ENCODE peak calls at places on chromosomes 1 and 21, in five cellular contexts. D is skeletal muscle cell, L is AG04450, E is choroid plexus epithelial cell, M is adrenal gland. G is an unnamed sample.

GRCh38 chr1:200751717-200752116 is 13.0 kb downstream of the CAMSAP2 start:
- DNase-seq in D (no peak), E (no peak), M (no peak), L (no peak), G (no peak)

GRCh38 chr1:228335406-228336307 is 71.0 kb downstream of the TRIM11 start:
- DNase-seq in L (no peak), M (no peak), D (no peak), E (no peak), G (no peak)

GRCh38 chr1:241881444-241881843 is 33.4 kb downstream of the EXO1 start:
- DNase-seq in L (no peak), E (no peak), M (no peak), D (no peak), G (no peak)

GRCh38 chr1:46473991-46474390 is 15.6 kb upstream of the DMBX1 start:
- DNase-seq in D (no peak), E (peak; percentile 6), M (no peak), L (no peak), G (no peak)

GRCh38 chr1:40710581-40711315 is 19.2 kb downstream of the NFYC start:
- DNase-seq in D (no peak), M (no peak), L (no peak), E (no peak), G (peak; percentile 76)

GRCh38 chr21:41956926-41957729 is 3.3 kb upstream of the C2CD2 start:
- DNase-seq in E (peak; percentile 85), D (peak; percentile 78), M (peak; percentile 79), L (peak; percentile 50), G (no peak)

GRCh38 chr1:226967665-226968064 is 27.6 kb downstream of the COQ8A start:
- DNase-seq in M (peak; percentile 94), D (peak; percentile 28), E (peak; percentile 53), L (peak; percentile 15), G (no peak)

GRCh38 chr1:51969038-51969705 is 21.3 kb downstream of the RAB3B start:
- DNase-seq in D (peak; percentile 74), E (peak; percentile 89), M (peak; percentile 63), L (peak; percentile 81), G (no peak)

GRCh38 chr1:160352555-160352954 is 9.4 kb downstream of the NCSTN start:
- DNase-seq in L (no peak), E (no peak), D (no peak), M (no peak), G (no peak)

GRCh38 chr1:111126354-111126753 is 13.5 kb downstream of the DRAM2 start:
- DNase-seq in M (no peak), D (no peak), L (no peak), E (no peak), G (no peak)

GRCh38 chr1:96968582-96969378 is 247.2 kb downstream of the PTBP2 start:
- DNase-seq in L (no peak), M (no peak), E (peak; percentile 79), D (peak; percentile 45), G (no peak)

GRCh38 chr1:91755888-91756287 is 130.1 kb downstream of the TGFBR3 start:
- DNase-seq in M (no peak), D (no peak), L (no peak), E (no peak), G (no peak)

GRCh38 chr1:36162680-36163079 is 6.7 kb downstream of the MAP7D1 start:
- DNase-seq in D (no peak), L (no peak), M (no peak), E (no peak), G (no peak)

GRCh38 chr1:157490337-157491165 is 61.8 kb downstream of the FCRL5 start:
- DNase-seq in E (peak; percentile 66), D (peak; percentile 10), L (no peak), M (peak; percentile 86), G (peak; percentile 89)

GRCh38 chr1:211843507-211844298 is 13.1 kb upstream of the LPGAT1 start:
- DNase-seq in M (no peak), E (no peak), L (no peak), D (no peak), G (no peak)